ENCODE peak calls at places on chromosomes 5 and 9, in seven cellular contexts. D, X, W, C, H, J and Y are unnamed samples.

GRCh38 chr5:68343421-68343826 is 127.9 kb downstream of the PIK3R1 start:
- DNase-seq in J (peak), C (no peak), H (no peak), X (no peak), W (peak), D (no peak), Y (no peak)

GRCh38 chr5:138824924-138825863 is 49.9 kb downstream of the LRRTM2 start:
- DNase-seq in D (no peak), J (no peak), H (no peak), W (no peak), C (no peak), X (no peak), Y (no peak)

GRCh38 chr5:30505014-30505886 is 688.2 kb upstream of the CDH6 start:
- DNase-seq in D (no peak), H (no peak), J (no peak), X (no peak), C (no peak), W (no peak), Y (no peak)

GRCh38 chr5:99004960-99005359 is 76.2 kb upstream of the CHD1 start:
- DNase-seq in C (peak), J (no peak), H (no peak), X (no peak), W (no peak), D (no peak), Y (no peak)

GRCh38 chr5:73336366-73336765 is 112.2 kb downstream of the FOXD1 start:
- DNase-seq in J (no peak), D (no peak), X (no peak), H (no peak), C (no peak), W (no peak), Y (no peak)

GRCh38 chr5:180806351-180807011 is 3.9 kb upstream of the MGAT1 start:
- DNase-seq in J (peak), H (no peak), D (no peak), C (no peak), W (no peak), X (no peak), Y (no peak)

GRCh38 chr9:36207546-36208012 is 16.9 kb downstream of the CLTA start:
- DNase-seq in C (no peak), D (no peak), H (no peak), W (no peak), J (no peak), X (no peak), Y (no peak)

GRCh38 chr5:137688248-137688840 is 47.5 kb downstream of the KLHL3 start:
- DNase-seq in D (peak), J (no peak), X (no peak), H (no peak), C (no peak), W (no peak), Y (no peak)

GRCh38 chr5:6216516-6217075 is 161.8 kb downstream of the MED10 start:
- DNase-seq in X (no peak), C (no peak), D (no peak), J (no peak), H (no peak), W (no peak), Y (no peak)

GRCh38 chr9:34585946-34586705 is 3.4 kb downstream of the CNTFR start:
- DNase-seq in J (no peak), X (no peak), C (no peak), D (no peak), H (no peak), W (no peak), Y (no peak)

GRCh38 chr9:120474579-120475243 is 105.3 kb downstream of the CDK5RAP2 start:
- DNase-seq in C (no peak), D (no peak), J (no peak), X (no peak), W (no peak), H (no peak), Y (no peak)

GRCh38 chr5:179345429-179346321 is at the start of gene ADAMTS2:
- DNase-seq in X (no peak), J (peak), W (peak), C (no peak), D (peak), H (peak), Y (no peak)

GRCh38 chr5:151030377-151030776 is 10.0 kb downstream of the GPX3 start:
- DNase-seq in H (no peak), X (no peak), C (no peak), D (no peak), W (no peak), J (peak), Y (no peak)

GRCh38 chr9:70060883-70061507 is 17.3 kb downstream of the MAMDC2 start:
- DNase-seq in C (no peak), D (no peak), H (no peak), W (no peak), J (no peak), X (no peak), Y (no peak)

GRCh38 chr5:96823060-96823459 is 15.3 kb upstream of the ERAP1 start:
- DNase-seq in W (no peak), J (no peak), C (no peak), H (no peak), X (no peak), D (no peak), Y (no peak)

GRCh38 chr5:56516034-56516433 is 282.9 kb upstream of the ANKRD55 start:
- DNase-seq in W (no peak), X (no peak), C (no peak), J (no peak), H (no peak), D (no peak), Y (no peak)

GRCh38 chr9:118331622-118332045 is 627.4 kb downstream of the TLR4 start:
- DNase-seq in H (no peak), W (no peak), J (no peak), D (no peak), C (no peak), X (no peak), Y (no peak)

GRCh38 chr9:132634327-132634726 is 35.5 kb downstream of the DDX31 start:
- DNase-seq in D (no peak), C (no peak), X (no peak), J (no peak), W (no peak), H (no peak), Y (no peak)

GRCh38 chr5:31638748-31639418 is at the start of gene PDZD2:
- DNase-seq in D (peak), J (peak), X (peak), H (peak), W (peak), C (peak), Y (peak)

GRCh38 chr5:119022017-119022745 is 33.8 kb upstream of the DTWD2 start:
- DNase-seq in H (no peak), C (no peak), J (no peak), W (peak), X (no peak), D (no peak), Y (no peak)

GRCh38 chr9:123364241-123364824 is 8.3 kb downstream of the CRB2 start:
- DNase-seq in H (no peak), C (no peak), W (no peak), J (no peak), D (no peak), X (no peak), Y (no peak)

GRCh38 chr5:181100121-181101015 is 30.6 kb downstream of the OR2V1 start:
- DNase-seq in W (no peak), J (peak), C (no peak), H (peak), D (no peak), X (no peak), Y (no peak)

GRCh38 chr5:3126639-3127038 is 375.2 kb upstream of the IRX2 start:
- DNase-seq in W (no peak), C (no peak), D (no peak), H (no peak), X (no peak), J (no peak), Y (no peak)